ENCODE peak calls at places on chromosomes 12 and 14, in eight cellular contexts. C is midbrain; Y is heart left ventricle; D is NCI-H1417; G is WTC11; L is naive thymus-derived CD8-positive, alpha-beta T cell; W is HS-27A; S is HFF-Myc. V is an unnamed sample.
A peak's percentile ranks its signal among the peaks of the same experiment; 100 is the strongest.

GRCh38 chr14:30854492-30854891 is 19.9 kb upstream of the COCH start:
- DNase-seq in G (no peak), L (no peak), D (no peak), W (no peak), S (no peak), Y (no peak), C (no peak), V (no peak)

GRCh38 chr12:69639400-69640016 is 28.8 kb upstream of the LRRC10 start:
- DNase-seq in L (peak; percentile 59), G (peak; percentile 74), D (no peak), S (peak; percentile 44), W (no peak), C (peak; percentile 71), Y (peak; percentile 43), V (peak; percentile 51)

GRCh38 chr12:52247622-52248540 is 14.8 kb downstream of the KRT7 start:
- DNase-seq in D (no peak), G (no peak), L (no peak), S (no peak), Y (no peak), C (no peak), W (no peak), V (no peak)

GRCh38 chr12:69468237-69469026 is 1.8 kb upstream of the FRS2 start:
- DNase-seq in S (peak; percentile 4), D (no peak), L (no peak), G (no peak), Y (no peak), W (no peak), C (no peak), V (no peak)

GRCh38 chr14:99955826-99956455 is 109.3 kb upstream of the EVL start:
- DNase-seq in S (no peak), D (no peak), L (no peak), C (no peak), W (no peak), G (no peak), Y (no peak), V (no peak)

GRCh38 chr12:1920971-1921370 is 2.5 kb upstream of the CACNA2D4 start:
- DNase-seq in Y (no peak), L (no peak), S (no peak), C (peak; percentile 8), D (no peak), G (no peak), W (no peak), V (no peak)

GRCh38 chr14:60327447-60328331 is 78.7 kb downstream of the PPM1A start:
- DNase-seq in G (peak; percentile 46), C (no peak), S (no peak), W (no peak), Y (peak; percentile 28), D (peak; percentile 84), L (peak; percentile 46), V (no peak)

GRCh38 chr14:50846171-50846880 is 15.4 kb upstream of the NIN start:
- DNase-seq in Y (no peak), L (no peak), S (no peak), C (no peak), W (peak; percentile 67), G (no peak), D (no peak), V (peak; percentile 36)

GRCh38 chr14:102866982-102867761 is 55.3 kb upstream of the AMN start:
- DNase-seq in C (no peak), W (no peak), L (no peak), G (no peak), Y (no peak), S (no peak), D (no peak), V (no peak)

GRCh38 chr14:62039871-62040270 is 277.7 kb downstream of the SNAPC1 start:
- DNase-seq in G (no peak), D (no peak), Y (no peak), L (no peak), W (no peak), C (no peak), S (no peak), V (no peak)

GRCh38 chr12:39332661-39333175 is 110.2 kb downstream of the KIF21A start:
- DNase-seq in L (no peak), D (no peak), Y (no peak), W (no peak), S (no peak), C (no peak), G (no peak), V (no peak)

GRCh38 chr12:12008232-12008850 is 62.4 kb upstream of the BCL2L14 start:
- DNase-seq in C (no peak), D (no peak), L (no peak), G (peak; percentile 52), Y (no peak), S (no peak), W (no peak), V (no peak)

GRCh38 chr12:43676183-43676813 is 82.3 kb downstream of the PUS7L start:
- DNase-seq in D (no peak), S (no peak), W (no peak), Y (no peak), C (no peak), L (no peak), G (peak; percentile 44), V (no peak)

GRCh38 chr12:29025936-29026335 is 123.1 kb upstream of the FAR2 start:
- DNase-seq in S (no peak), C (no peak), G (no peak), L (peak; percentile 28), Y (no peak), W (no peak), D (no peak), V (no peak)

GRCh38 chr14:58815046-58815701 is 177.4 kb downstream of the DACT1 start:
- DNase-seq in G (no peak), C (no peak), Y (no peak), W (no peak), D (no peak), S (no peak), L (no peak), V (no peak)

GRCh38 chr12:104738371-104738710 is 219.7 kb downstream of the SLC41A2 start:
- DNase-seq in S (no peak), G (no peak), D (no peak), L (no peak), W (no peak), Y (no peak), C (no peak), V (no peak)

GRCh38 chr12:72472350-72472749 is 200.2 kb downstream of the TRHDE start:
- DNase-seq in C (no peak), S (no peak), Y (no peak), D (no peak), G (no peak), W (no peak), L (no peak), V (no peak)

GRCh38 chr12:94100254-94100653 is 48.1 kb upstream of the PLXNC1 start:
- DNase-seq in D (no peak), G (no peak), L (no peak), Y (no peak), C (no peak), S (no peak), W (no peak), V (no peak)

GRCh38 chr12:94174576-94174975 is 26.2 kb downstream of the PLXNC1 start:
- DNase-seq in S (no peak), Y (peak; percentile 34), L (peak; percentile 37), G (no peak), D (no peak), W (no peak), C (no peak), V (no peak)

GRCh38 chr14:22558221-22558913 is 30.7 kb downstream of the DAD1 start:
- DNase-seq in D (no peak), G (peak; percentile 82), L (peak; percentile 47), C (no peak), W (no peak), S (no peak), Y (no peak), V (no peak)

GRCh38 chr12:14961466-14962155 is at the start of gene ARHGDIB:
- DNase-seq in W (no peak), C (no peak), L (peak; percentile 94), D (no peak), S (no peak), Y (peak; percentile 29), G (no peak), V (no peak)

GRCh38 chr12:20946732-20947131 is 136.2 kb downstream of the SLCO1B3 start:
- DNase-seq in L (no peak), S (no peak), G (peak; percentile 58), W (peak; percentile 23), Y (no peak), C (no peak), D (peak; percentile 7), V (no peak)

V was measured in amniotic stem cell.